ENCODE peak calls at places on chromosome 15, in six cellular contexts. L, Q, X, U, E and S are unnamed samples.

GRCh38 chr15:43749690-43750345 is 3.6 kb downstream of the PDIA3 start:
- DNase-seq in L (no peak), Q (no peak), X (no peak), U (no peak), E (no peak), S (no peak)

GRCh38 chr15:38868326-38869114 is 303.9 kb upstream of the RASGRP1 start:
- DNase-seq in L (peak), Q (no peak), X (peak), U (peak), E (peak), S (peak)

GRCh38 chr15:50181983-50182232 is at the start of gene SLC27A2:
- DNase-seq in L (no peak), Q (peak), X (no peak), U (peak), E (peak), S (peak)

GRCh38 chr15:70241031-70241430 is 143.3 kb upstream of the TLE3 start:
- DNase-seq in L (no peak), Q (no peak), X (no peak), U (no peak), E (no peak), S (no peak)

GRCh38 chr15:57792729-57793449 is 86.4 kb downstream of the POLR2M start:
- DNase-seq in L (no peak), Q (no peak), X (no peak), U (peak), E (peak), S (no peak)

GRCh38 chr15:63056843-63057242 is 14.3 kb downstream of the TPM1 start:
- DNase-seq in L (no peak), Q (no peak), X (peak), U (no peak), E (peak), S (no peak)

GRCh38 chr15:80403712-80404056 is 498 bp upstream of the ARNT2 start:
- DNase-seq in L (no peak), Q (no peak), X (no peak), U (no peak), E (no peak), S (no peak)

GRCh38 chr15:56428821-56429458 is 36.0 kb downstream of the MNS1 start:
- DNase-seq in L (peak), Q (no peak), X (peak), U (peak), E (no peak), S (peak)

GRCh38 chr15:64596701-64597468 is 136.5 kb downstream of the ZNF609 start:
- DNase-seq in L (no peak), Q (no peak), X (peak), U (no peak), E (no peak), S (no peak)

GRCh38 chr15:52678036-52678467 is 1.1 kb downstream of the ATOSA start:
- DNase-seq in L (peak), Q (peak), X (peak), U (peak), E (peak), S (peak)

GRCh38 chr15:37856109-37856508 is 78.3 kb upstream of the TMCO5A start:
- DNase-seq in L (no peak), Q (no peak), X (no peak), U (no peak), E (no peak), S (no peak)

GRCh38 chr15:94295275-94295674 is 63.9 kb downstream of the MCTP2 start:
- DNase-seq in L (no peak), Q (no peak), X (no peak), U (no peak), E (no peak), S (no peak)

GRCh38 chr15:84953726-84954125 is 27.9 kb upstream of the PDE8A start:
- DNase-seq in L (no peak), Q (no peak), X (no peak), U (no peak), E (no peak), S (no peak)

GRCh38 chr15:85870216-85871014 is 75.7 kb upstream of the KLHL25 start:
- DNase-seq in L (no peak), Q (no peak), X (no peak), U (no peak), E (no peak), S (no peak)